ENCODE peak calls at places on chromosomes 12 and 14, in eight cellular contexts. Q, D, B, P, R, E, S and M are unnamed samples.

GRCh38 chr12:118493962-118494361 is 117.6 kb downstream of the SUDS3 start:
- DNase-seq in Q (no peak), D (no peak), B (no peak), P (no peak), R (no peak), E (no peak), S (no peak), M (no peak)

GRCh38 chr12:32120419-32120818 is 13.8 kb downstream of the BICD1 start:
- DNase-seq in Q (no peak), D (no peak), B (no peak), P (no peak), R (no peak), E (no peak), S (peak; percentile 40), M (no peak)

GRCh38 chr12:96329545-96329944 is 70.7 kb downstream of the CDK17 start:
- DNase-seq in Q (no peak), D (no peak), B (no peak), P (no peak), R (no peak), E (no peak), S (no peak), M (no peak)

GRCh38 chr12:761276-761675 is 8.9 kb downstream of the WNK1 start:
- DNase-seq in Q (no peak), D (no peak), B (no peak), P (no peak), R (no peak), E (no peak), S (no peak), M (no peak)

GRCh38 chr12:72547593-72547992 is 275.4 kb downstream of the TRHDE start:
- DNase-seq in Q (peak; percentile 72), D (no peak), B (no peak), P (no peak), R (no peak), E (no peak), S (peak; percentile 72), M (no peak)

GRCh38 chr12:50187084-50187900 is 20.1 kb upstream of the CERS5 start:
- DNase-seq in Q (peak; percentile 80), D (no peak), B (no peak), P (no peak), R (no peak), E (no peak), S (peak; percentile 94), M (no peak)

GRCh38 chr12:22271036-22271435 is 63.5 kb downstream of the ST8SIA1 start:
- DNase-seq in Q (peak; percentile 89), D (no peak), B (no peak), P (no peak), R (no peak), E (no peak), S (peak; percentile 87), M (no peak)

GRCh38 chr14:70744631-70745030 is 64.7 kb downstream of the MAP3K9 start:
- DNase-seq in Q (no peak), D (no peak), B (no peak), P (no peak), R (no peak), E (no peak), S (no peak), M (peak; percentile 30)

GRCh38 chr14:75647650-75648049 is 13.0 kb downstream of the ERG28 start:
- DNase-seq in Q (peak; percentile 76), D (no peak), B (peak; percentile 63), P (no peak), R (no peak), E (no peak), S (peak; percentile 26), M (peak; percentile 77)

GRCh38 chr12:78208106-78208505 is 377.4 kb downstream of the NAV3 start:
- DNase-seq in Q (no peak), D (no peak), B (no peak), P (no peak), R (no peak), E (no peak), S (peak; percentile 43), M (no peak)

GRCh38 chr14:50792058-50792477 is 38.9 kb downstream of the NIN start:
- DNase-seq in Q (no peak), D (no peak), B (no peak), P (no peak), R (no peak), E (no peak), S (no peak), M (no peak)

GRCh38 chr12:24931666-24932405 is 17.1 kb downstream of the BCAT1 start:
- DNase-seq in Q (no peak), D (peak; percentile 35), B (no peak), P (no peak), R (no peak), E (no peak), S (peak; percentile 43), M (no peak)

GRCh38 chr12:180445-180844 is 33.5 kb downstream of the SLC6A12 start:
- DNase-seq in Q (peak; percentile 49), D (no peak), B (peak; percentile 75), P (no peak), R (peak; percentile 69), E (no peak), S (peak; percentile 58), M (peak; percentile 70)

GRCh38 chr12:108911915-108912314 is 32.0 kb downstream of the DAO start:
- DNase-seq in Q (no peak), D (no peak), B (no peak), P (no peak), R (no peak), E (no peak), S (no peak), M (no peak)

GRCh38 chr12:75194250-75194649 is 15.4 kb downstream of the KCNC2 start:
- DNase-seq in Q (no peak), D (no peak), B (no peak), P (no peak), R (no peak), E (no peak), S (no peak), M (no peak)

GRCh38 chr12:96493101-96493500 is 3.7 kb downstream of the CFAP54 start:
- DNase-seq in Q (peak; percentile 37), D (no peak), B (no peak), P (no peak), R (no peak), E (no peak), S (peak; percentile 75), M (no peak)

GRCh38 chr12:54981796-54982195 is 2.8 kb downstream of the TESPA1 start:
- DNase-seq in Q (no peak), D (no peak), B (no peak), P (no peak), R (no peak), E (no peak), S (no peak), M (no peak)

GRCh38 chr12:66803972-66804371 is 125.1 kb upstream of the GRIP1 start:
- DNase-seq in Q (no peak), D (no peak), B (no peak), P (peak; percentile 27), R (no peak), E (no peak), S (no peak), M (peak; percentile 17)

GRCh38 chr14:27712364-27712763 is 1054.2 kb upstream of the FOXG1 start:
- DNase-seq in Q (no peak), D (no peak), B (no peak), P (no peak), R (no peak), E (no peak), S (no peak), M (no peak)

GRCh38 chr14:86510503-86510902 is 980.6 kb downstream of the FLRT2 start:
- DNase-seq in Q (peak; percentile 45), D (no peak), B (no peak), P (no peak), R (no peak), E (no peak), S (peak; percentile 3), M (no peak)

GRCh38 chr12:2678416-2678815 is 116.4 kb upstream of the FKBP4 start:
- DNase-seq in Q (no peak), D (no peak), B (no peak), P (no peak), R (no peak), E (no peak), S (no peak), M (no peak)

GRCh38 chr12:113128802-113129663 is 6.5 kb downstream of the RASAL1 start:
- DNase-seq in Q (no peak), D (no peak), B (no peak), P (no peak), R (peak; percentile 15), E (no peak), S (no peak), M (no peak)
- H3K27ac ChIP-seq in Q (no peak overlapping the region), D (no peak overlapping the region), B (no peak overlapping the region), P (no peak overlapping the region), R (no peak overlapping the region), E (no peak overlapping the region), S (no peak overlapping the region), M (no peak overlapping the region)

GRCh38 chr12:4810219-4810671 is 90.0 kb downstream of the GALNT8 start:
- DNase-seq in Q (no peak), D (no peak), B (no peak), P (no peak), R (no peak), E (no peak), S (no peak), M (no peak)
- H3K4me3 ChIP-seq in Q (no peak overlapping the region), D (no peak overlapping the region), B (peak overlapping the region; percentile 49), P (peak overlapping the region; percentile 58), R (peak overlapping the region; percentile 40), E (no peak overlapping the region), S (no peak overlapping the region), M (no peak overlapping the region)

DNA sequence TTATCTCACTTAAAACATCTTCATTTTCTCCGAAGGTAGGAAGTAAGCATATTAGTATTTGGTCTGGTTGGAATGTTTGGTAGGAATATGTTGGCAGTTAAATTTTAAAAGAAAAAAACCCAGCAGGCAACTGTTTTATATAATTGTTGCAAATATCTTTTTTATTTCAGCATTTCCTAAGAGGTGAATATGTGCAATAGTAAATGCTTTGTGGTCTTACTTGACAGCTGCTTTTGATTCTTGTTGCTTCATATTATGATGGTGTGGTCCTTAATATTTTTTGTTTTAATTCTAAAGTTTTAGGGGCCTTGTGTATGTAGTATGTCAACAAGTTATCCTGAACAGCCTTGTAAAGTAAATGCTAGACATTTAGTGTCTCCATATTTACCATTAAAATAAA is 6.3 kb downstream of the TRAFD1 start:
- DNase-seq in Q (no peak), D (no peak), B (no peak), P (no peak), R (no peak), E (no peak), S (no peak), M (no peak)
- H3K27ac ChIP-seq in Q (no peak overlapping the region), D (no peak overlapping the region), B (no peak overlapping the region), P (no peak overlapping the region), R (no peak overlapping the region), E (no peak overlapping the region), S (no peak overlapping the region), M (peak overlapping the region; percentile 70)

GRCh38 chr12:112406519-112407488 is 2.6 kb downstream of the RPL6 start:
- DNase-seq in Q (no peak), D (no peak), B (no peak), P (no peak), R (no peak), E (no peak), S (no peak), M (no peak)

GRCh38 chr12:112401903-112402498 is 7.4 kb downstream of the RPL6 start:
- DNase-seq in Q (no peak), D (no peak), B (no peak), P (no peak), R (no peak), E (no peak), S (no peak), M (no peak)

DNA sequence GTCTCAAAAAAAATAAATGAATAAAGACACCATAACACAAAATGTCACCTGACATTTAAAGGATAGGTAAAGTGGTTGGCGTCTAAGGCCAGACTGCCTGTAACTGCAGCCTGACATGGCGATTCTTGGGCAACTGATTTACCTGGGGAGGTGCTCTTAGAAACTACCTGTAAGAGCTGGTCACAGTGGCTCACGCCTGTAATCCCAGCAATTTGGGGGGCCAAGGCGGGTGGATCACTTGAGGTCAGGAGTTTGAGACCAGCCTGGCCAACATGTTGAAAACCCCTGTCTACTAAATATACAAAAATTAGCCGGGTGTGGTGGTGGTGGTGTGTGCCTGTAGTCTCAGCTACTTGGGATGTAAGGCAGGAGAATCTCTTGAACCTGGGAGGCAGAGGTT is 8.4 kb downstream of the RPL6 start:
- DNase-seq in Q (no peak), D (no peak), B (no peak), P (no peak), R (no peak), E (no peak), S (no peak), M (no peak)
- H3K4me3 ChIP-seq in Q (no peak overlapping the region), D (no peak overlapping the region), B (no peak overlapping the region), P (no peak overlapping the region), R (no peak overlapping the region), E (no peak overlapping the region), S (no peak overlapping the region), M (no peak overlapping the region)